ENCODE peak calls at places on chromosome 6, in five cellular contexts. M, C, N, Z and T are unnamed samples.

GRCh38 chr6:2839195-2839981 is 2.3 kb downstream of the SERPINB1 start:
- DNase-seq in M (no peak), C (no peak), N (no peak), Z (no peak), T (no peak)

GRCh38 chr6:121826156-121826810 is 390.8 kb downstream of the GJA1 start:
- DNase-seq in M (no peak), C (no peak), N (no peak), Z (no peak), T (no peak)

GRCh38 chr6:125258651-125259353 is 43.0 kb downstream of the HDDC2 start:
- DNase-seq in M (no peak), C (no peak), N (no peak), Z (no peak), T (no peak)

GRCh38 chr6:501891-502601 is 110.5 kb downstream of the IRF4 start:
- DNase-seq in M (peak), C (no peak), N (no peak), Z (peak), T (no peak)

GRCh38 chr6:53059648-53060589 is 5.3 kb upstream of the FBXO9 start:
- DNase-seq in M (no peak), C (no peak), N (no peak), Z (no peak), T (no peak)

GRCh38 chr6:137864812-137865508 is 2.1 kb upstream of the TNFAIP3 start:
- DNase-seq in M (no peak), C (no peak), N (no peak), Z (no peak), T (no peak)

GRCh38 chr6:90463359-90463758 is 123.5 kb downstream of the MAP3K7 start:
- DNase-seq in M (no peak), C (no peak), N (no peak), Z (peak), T (no peak)

GRCh38 chr6:43705996-43706395 is 18.4 kb upstream of the MRPS18A start:
- DNase-seq in M (no peak), C (peak), N (no peak), Z (no peak), T (no peak)

GRCh38 chr6:42947950-42948349 is 12.6 kb upstream of the GNMT start:
- DNase-seq in M (no peak), C (no peak), N (no peak), Z (no peak), T (no peak)

GRCh38 chr6:106089981-106090380 is 3.8 kb downstream of the PRDM1 start:
- DNase-seq in M (no peak), C (no peak), N (no peak), Z (no peak), T (no peak)

GRCh38 chr6:70371454-70372105 is 41.7 kb upstream of the FAM135A start:
- DNase-seq in M (no peak), C (no peak), N (no peak), Z (no peak), T (no peak)

GRCh38 chr6:2792330-2792729 is 27.1 kb downstream of the WRNIP1 start:
- DNase-seq in M (no peak), C (no peak), N (no peak), Z (no peak), T (no peak)

GRCh38 chr6:35305117-35305516 is 7.5 kb downstream of the DEF6 start:
- DNase-seq in M (no peak), C (peak), N (no peak), Z (peak), T (peak)